ENCODE peak calls at places on chromosomes 11 and 22, in seven cellular contexts. One of them, this sample, is unnamed.
A peak's percentile ranks its signal among the peaks of the same experiment; 100 is the strongest.

GRCh38 chr11:28932940-28933339 is 824.8 kb downstream of the METTL15 start:
- DNase-seq in adipocyte: no peak
- DNase-seq in tibial nerve: no peak
- DNase-seq in ovary: no peak
- DNase-seq in CD8-positive, alpha-beta T cell: no peak
- DNase-seq in upper lobe of right lung: no peak
- DNase-seq in BE2C: no peak
- DNase-seq in this sample: no peak

GRCh38 chr22:41746563-41747400 is 47.5 kb downstream of the MEI1 start:
- DNase-seq in BE2C: peak; percentile 78
- DNase-seq in adipocyte: peak; percentile 91
- DNase-seq in ovary: peak; percentile 64
- DNase-seq in CD8-positive, alpha-beta T cell: peak; percentile 3
- DNase-seq in tibial nerve: peak; percentile 67
- DNase-seq in upper lobe of right lung: peak; percentile 77
- DNase-seq in this sample: peak; percentile 46

GRCh38 chr11:2213890-2214526 is 42.4 kb upstream of the TH start:
- DNase-seq in CD8-positive, alpha-beta T cell: no peak
- DNase-seq in upper lobe of right lung: no peak
- DNase-seq in BE2C: no peak
- DNase-seq in tibial nerve: no peak
- DNase-seq in adipocyte: no peak
- DNase-seq in ovary: no peak
- DNase-seq in this sample: no peak

GRCh38 chr11:128848815-128849455 is 18.2 kb downstream of the KCNJ1 start:
- DNase-seq in upper lobe of right lung: peak; percentile 77
- DNase-seq in ovary: no peak
- DNase-seq in adipocyte: peak; percentile 15
- DNase-seq in CD8-positive, alpha-beta T cell: peak; percentile 42
- DNase-seq in tibial nerve: peak; percentile 31
- DNase-seq in BE2C: peak; percentile 70
- DNase-seq in this sample: no peak

GRCh38 chr11:44172966-44173365 is 77.5 kb downstream of the EXT2 start:
- DNase-seq in adipocyte: no peak
- DNase-seq in upper lobe of right lung: no peak
- DNase-seq in ovary: no peak
- DNase-seq in BE2C: no peak
- DNase-seq in CD8-positive, alpha-beta T cell: no peak
- DNase-seq in tibial nerve: no peak
- DNase-seq in this sample: no peak

GRCh38 chr11:65862941-65863888 is 3.0 kb downstream of the MUS81 start:
- DNase-seq in ovary: peak; percentile 51
- DNase-seq in CD8-positive, alpha-beta T cell: no peak
- DNase-seq in upper lobe of right lung: peak; percentile 60
- DNase-seq in adipocyte: no peak
- DNase-seq in BE2C: no peak
- DNase-seq in tibial nerve: no peak
- DNase-seq in this sample: peak; percentile 29

GRCh38 chr11:99822846-99823565 is 802.3 kb downstream of the CNTN5 start:
- DNase-seq in tibial nerve: no peak
- DNase-seq in upper lobe of right lung: no peak
- DNase-seq in adipocyte: peak; percentile 14
- DNase-seq in CD8-positive, alpha-beta T cell: no peak
- DNase-seq in ovary: no peak
- DNase-seq in BE2C: no peak
- DNase-seq in this sample: no peak

GRCh38 chr11:47992959-47993820 is 12.8 kb downstream of the PTPRJ start:
- DNase-seq in BE2C: no peak
- DNase-seq in ovary: no peak
- DNase-seq in upper lobe of right lung: no peak
- DNase-seq in CD8-positive, alpha-beta T cell: no peak
- DNase-seq in adipocyte: no peak
- DNase-seq in tibial nerve: no peak
- DNase-seq in this sample: no peak

DNA sequence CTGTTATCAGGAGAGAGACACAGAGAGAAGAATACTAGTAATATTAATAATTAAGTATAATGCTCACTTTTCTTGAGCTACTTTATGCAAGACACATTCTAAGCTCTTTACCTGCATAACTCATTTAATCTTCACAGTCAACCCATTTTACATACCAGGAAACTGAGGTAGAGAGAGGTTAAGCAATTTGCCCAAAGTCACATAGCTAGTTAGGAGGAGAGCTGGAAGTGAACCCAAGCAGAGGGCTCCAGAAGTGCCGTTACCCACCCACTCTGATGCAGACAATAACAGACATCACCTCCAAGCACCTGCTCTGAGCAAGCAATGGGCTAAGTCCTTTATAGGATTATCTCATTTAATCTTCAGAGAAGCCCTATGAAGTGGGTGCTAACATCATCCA is 24.8 kb downstream of the MICAL2 start:
- DNase-seq in adipocyte: no peak
- DNase-seq in CD8-positive, alpha-beta T cell: no peak
- DNase-seq in ovary: no peak
- DNase-seq in BE2C: no peak
- DNase-seq in tibial nerve: no peak
- DNase-seq in upper lobe of right lung: no peak
- DNase-seq in this sample: no peak
- H3K4me1 ChIP-seq in adipocyte: peaks cover 24% of the 10 kb centered on the region
- H3K4me1 ChIP-seq in CD8-positive, alpha-beta T cell: peaks cover 13% of the 10 kb centered on the region
- H3K4me1 ChIP-seq in ovary: peaks cover 6% of the 10 kb centered on the region
- H3K4me1 ChIP-seq in BE2C: no peaks in the 10 kb centered on the region
- H3K4me1 ChIP-seq in tibial nerve: peaks cover 14% of the 10 kb centered on the region
- H3K4me1 ChIP-seq in upper lobe of right lung: peaks cover 60% of the 10 kb centered on the region
- H3K4me1 ChIP-seq in this sample: peaks cover 8% of the 10 kb centered on the region

DNA sequence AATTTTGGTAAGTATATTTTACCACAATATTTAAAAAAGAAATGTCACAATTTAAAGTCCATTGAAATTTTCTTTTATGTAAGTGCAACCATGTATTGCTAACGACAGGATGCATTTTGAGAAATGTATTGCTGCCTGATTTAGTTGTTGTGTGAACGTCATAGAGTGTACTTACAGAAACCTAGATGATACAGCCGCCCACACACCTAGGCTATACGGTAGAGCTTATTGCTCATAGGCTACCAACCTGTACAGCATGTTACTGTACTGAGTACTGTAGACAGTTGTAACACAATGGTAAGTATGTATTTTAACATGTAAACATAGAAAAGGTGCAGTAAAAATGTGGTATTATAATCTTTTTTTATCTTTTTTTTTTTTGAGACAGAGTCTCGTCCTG is 48.1 kb downstream of the CBL start:
- DNase-seq in upper lobe of right lung: no peak
- DNase-seq in ovary: no peak
- DNase-seq in adipocyte: no peak
- DNase-seq in CD8-positive, alpha-beta T cell: no peak
- DNase-seq in BE2C: no peak
- DNase-seq in tibial nerve: no peak
- DNase-seq in this sample: no peak
- H3K4me1 ChIP-seq in upper lobe of right lung: no peaks in the 10 kb centered on the region
- H3K4me1 ChIP-seq in ovary: no peaks in the 10 kb centered on the region
- H3K4me1 ChIP-seq in adipocyte: no peaks in the 10 kb centered on the region
- H3K4me1 ChIP-seq in CD8-positive, alpha-beta T cell: peaks cover 26% of the 10 kb centered on the region
- H3K4me1 ChIP-seq in BE2C: no peaks in the 10 kb centered on the region
- H3K4me1 ChIP-seq in tibial nerve: no peaks in the 10 kb centered on the region
- H3K4me1 ChIP-seq in this sample: no peaks in the 10 kb centered on the region

DNA sequence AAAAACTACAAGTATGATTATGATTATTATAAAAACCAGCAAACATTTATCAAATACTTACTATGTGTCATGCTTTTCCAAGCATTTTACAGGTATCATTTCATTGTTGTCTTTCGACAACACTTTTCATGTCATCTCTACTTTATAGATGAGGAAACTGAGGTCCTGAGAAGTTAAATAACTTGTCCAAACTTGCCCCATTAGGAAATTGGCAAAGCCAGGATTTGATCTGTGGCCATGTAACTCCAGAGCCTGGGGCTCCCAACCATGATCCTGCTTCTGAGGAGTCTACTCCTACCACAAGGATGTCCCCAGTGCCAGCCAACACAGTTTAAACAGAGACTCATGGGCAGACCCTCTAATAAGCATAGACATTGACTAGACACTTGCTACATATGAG is 15.2 kb downstream of the EHF start:
- DNase-seq in tibial nerve: no peak
- DNase-seq in BE2C: no peak
- DNase-seq in CD8-positive, alpha-beta T cell: no peak
- DNase-seq in adipocyte: no peak
- DNase-seq in upper lobe of right lung: no peak
- DNase-seq in ovary: no peak
- DNase-seq in this sample: no peak
- H3K4me1 ChIP-seq in tibial nerve: peaks cover 7% of the 10 kb centered on the region
- H3K4me1 ChIP-seq in BE2C: no peaks in the 10 kb centered on the region
- H3K4me1 ChIP-seq in CD8-positive, alpha-beta T cell: peaks cover 8% of the 10 kb centered on the region
- H3K4me1 ChIP-seq in adipocyte: peaks cover 29% of the 10 kb centered on the region
- H3K4me1 ChIP-seq in upper lobe of right lung: peaks cover 22% of the 10 kb centered on the region
- H3K4me1 ChIP-seq in ovary: no peaks in the 10 kb centered on the region
- H3K4me1 ChIP-seq in this sample: no peaks in the 10 kb centered on the region

GRCh38 chr11:64611961-64612646 is 21.1 kb downstream of the SLC22A12 start:
- DNase-seq in BE2C: no peak
- DNase-seq in ovary: no peak
- DNase-seq in CD8-positive, alpha-beta T cell: no peak
- DNase-seq in upper lobe of right lung: no peak
- DNase-seq in adipocyte: no peak
- DNase-seq in tibial nerve: no peak
- DNase-seq in this sample: no peak
- H3K4me1 ChIP-seq in BE2C: no peaks in the 10 kb centered on the region
- H3K4me1 ChIP-seq in ovary: peaks cover 8% of the 10 kb centered on the region
- H3K4me1 ChIP-seq in CD8-positive, alpha-beta T cell: peaks cover 8% of the 10 kb centered on the region
- H3K4me1 ChIP-seq in upper lobe of right lung: no peaks in the 10 kb centered on the region
- H3K4me1 ChIP-seq in adipocyte: peaks cover 2% of the 10 kb centered on the region
- H3K4me1 ChIP-seq in tibial nerve: no peaks in the 10 kb centered on the region
- H3K4me1 ChIP-seq in this sample: no peaks in the 10 kb centered on the region

GRCh38 chr11:70604630-70605520 is 206.5 kb downstream of the CTTN start:
- DNase-seq in CD8-positive, alpha-beta T cell: no peak
- DNase-seq in tibial nerve: no peak
- DNase-seq in adipocyte: no peak
- DNase-seq in BE2C: no peak
- DNase-seq in upper lobe of right lung: no peak
- DNase-seq in ovary: no peak
- DNase-seq in this sample: no peak
- H3K4me1 ChIP-seq in CD8-positive, alpha-beta T cell: no peaks in the 10 kb centered on the region
- H3K4me1 ChIP-seq in tibial nerve: no peaks in the 10 kb centered on the region
- H3K4me1 ChIP-seq in adipocyte: peaks cover 15% of the 10 kb centered on the region
- H3K4me1 ChIP-seq in BE2C: peaks cover 7% of the 10 kb centered on the region
- H3K4me1 ChIP-seq in upper lobe of right lung: no peaks in the 10 kb centered on the region
- H3K4me1 ChIP-seq in ovary: peaks cover 5% of the 10 kb centered on the region
- H3K4me1 ChIP-seq in this sample: no peaks in the 10 kb centered on the region

DNA sequence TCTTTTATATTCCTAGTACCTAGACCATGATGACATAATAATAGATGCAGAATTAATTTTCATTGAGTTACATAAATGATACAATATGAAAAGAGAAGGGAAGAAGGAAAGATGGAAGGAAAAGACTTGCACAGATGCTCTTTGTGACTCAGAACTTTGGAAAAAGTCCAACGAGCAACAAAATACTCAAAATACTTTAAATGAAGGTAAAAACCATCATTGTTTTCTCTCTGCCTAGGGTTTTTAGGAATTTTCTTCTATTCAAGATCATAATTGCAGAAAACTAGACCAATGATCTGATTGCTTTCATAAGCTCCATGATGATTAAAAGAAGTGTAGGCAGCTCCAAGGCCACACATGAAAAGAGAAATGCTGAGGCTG is 276.9 kb downstream of the KIRREL3 start:
- DNase-seq in ovary: no peak
- DNase-seq in adipocyte: no peak
- DNase-seq in CD8-positive, alpha-beta T cell: no peak
- DNase-seq in upper lobe of right lung: no peak
- DNase-seq in tibial nerve: no peak
- DNase-seq in BE2C: no peak
- DNase-seq in this sample: no peak
- H3K4me1 ChIP-seq in ovary: no peaks in the 10 kb centered on the region
- H3K4me1 ChIP-seq in adipocyte: peaks cover 14% of the 10 kb centered on the region
- H3K4me1 ChIP-seq in CD8-positive, alpha-beta T cell: no peaks in the 10 kb centered on the region
- H3K4me1 ChIP-seq in upper lobe of right lung: no peaks in the 10 kb centered on the region
- H3K4me1 ChIP-seq in tibial nerve: no peaks in the 10 kb centered on the region
- H3K4me1 ChIP-seq in BE2C: no peaks in the 10 kb centered on the region
- H3K4me1 ChIP-seq in this sample: no peaks in the 10 kb centered on the region

DNA sequence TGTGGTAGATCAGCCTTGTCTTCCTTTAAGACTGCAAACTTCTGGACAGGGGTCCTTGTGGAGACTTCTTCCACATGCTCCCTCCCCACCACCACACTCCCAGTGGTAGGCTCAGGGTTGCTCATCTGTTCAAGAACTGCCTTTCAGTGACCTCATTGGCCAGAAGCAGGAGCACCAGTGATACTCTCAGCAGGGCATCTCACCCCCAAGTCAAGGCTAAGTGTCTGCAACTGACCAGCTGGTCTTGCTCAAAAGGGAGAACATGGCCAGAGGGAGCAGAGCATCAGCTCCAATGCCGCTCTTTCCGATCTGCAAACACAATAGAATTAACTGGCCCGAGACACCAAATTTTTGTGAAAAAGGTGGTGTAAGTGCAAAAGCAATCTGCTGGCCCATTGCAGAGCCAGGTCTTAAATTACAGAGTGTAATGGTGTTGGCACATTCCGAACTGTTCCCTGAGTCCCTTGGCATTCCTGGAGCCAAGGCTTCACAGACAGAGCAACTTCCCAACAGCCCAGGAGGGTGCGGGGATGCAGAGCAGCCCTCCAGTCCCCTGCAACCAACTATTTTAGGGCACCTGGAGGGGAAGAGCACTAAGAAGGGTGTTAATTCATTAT is 97.0 kb downstream of the PKNOX2 start:
- DNase-seq in tibial nerve: no peak
- DNase-seq in upper lobe of right lung: no peak
- DNase-seq in adipocyte: no peak
- DNase-seq in CD8-positive, alpha-beta T cell: no peak
- DNase-seq in BE2C: no peak
- DNase-seq in ovary: peak; percentile 55
- DNase-seq in this sample: no peak
- H3K4me1 ChIP-seq in tibial nerve: peaks cover 15% of the 10 kb centered on the region
- H3K4me1 ChIP-seq in upper lobe of right lung: peaks cover 7% of the 10 kb centered on the region
- H3K4me1 ChIP-seq in adipocyte: peaks cover 27% of the 10 kb centered on the region
- H3K4me1 ChIP-seq in CD8-positive, alpha-beta T cell: no peaks in the 10 kb centered on the region
- H3K4me1 ChIP-seq in BE2C: no peaks in the 10 kb centered on the region
- H3K4me1 ChIP-seq in ovary: peaks cover 38% of the 10 kb centered on the region
- H3K4me1 ChIP-seq in this sample: no peaks in the 10 kb centered on the region

This sample was measured in uterus.